ENCODE peak calls at places on chromosomes 4 and X, in eight cellular contexts. E, Q, U, G, M, K, B and Z are unnamed samples.

GRCh38 chrX:39850630-39851152 is 247.1 kb downstream of the BCOR start:
- DNase-seq in E (peak), Q (no peak), U (peak), G (no peak), M (no peak), K (no peak), B (no peak), Z (no peak)

GRCh38 chr4:3297066-3297859 is 4.4 kb downstream of the RGS12 start:
- DNase-seq in E (no peak), Q (no peak), U (no peak), G (no peak), M (no peak), K (no peak), B (no peak), Z (peak)

GRCh38 chrX:24298191-24298590 is 15.7 kb downstream of the SUPT20HL2 start:
- DNase-seq in E (no peak), Q (no peak), U (no peak), G (no peak), M (no peak), K (no peak), B (no peak), Z (no peak)

GRCh38 chr4:139511320-139511719 is 44.7 kb downstream of the SETD7 start:
- DNase-seq in E (peak), Q (no peak), U (no peak), G (no peak), M (no peak), K (no peak), B (no peak), Z (peak)

GRCh38 chr4:76305971-76306881 is at the start of gene STBD1:
- DNase-seq in E (peak), Q (no peak), U (peak), G (peak), M (peak), K (no peak), B (peak), Z (peak)

GRCh38 chrX:97168646-97169045 is 284.9 kb downstream of the RPA4 start:
- DNase-seq in E (peak), Q (no peak), U (no peak), G (no peak), M (no peak), K (no peak), B (no peak), Z (no peak)

GRCh38 chr4:23888421-23889319 is 1.2 kb downstream of the PPARGC1A start:
- DNase-seq in E (no peak), Q (no peak), U (peak), G (peak), M (peak), K (no peak), B (no peak), Z (peak)

GRCh38 chrX:120090208-120090607 is 12.7 kb upstream of the RHOXF2B start:
- DNase-seq in E (peak), Q (no peak), U (no peak), G (no peak), M (no peak), K (no peak), B (no peak), Z (no peak)

GRCh38 chrX:77527233-77528001 is 80.2 kb downstream of the FGF16 start:
- DNase-seq in E (no peak), Q (no peak), U (no peak), G (no peak), M (no peak), K (no peak), B (no peak), Z (peak)

GRCh38 chrX:44314855-44315254 is 28.6 kb downstream of the EFHC2 start:
- DNase-seq in E (peak), Q (no peak), U (no peak), G (no peak), M (no peak), K (no peak), B (no peak), Z (no peak)

GRCh38 chrX:154304901-154305300 is 9.3 kb downstream of the TKTL1 start:
- DNase-seq in E (no peak), Q (no peak), U (no peak), G (no peak), M (no peak), K (no peak), B (no peak), Z (no peak)

GRCh38 chr4:70706516-70706915 is 15.2 kb upstream of the RUFY3 start:
- DNase-seq in E (peak), Q (no peak), U (no peak), G (no peak), M (no peak), K (no peak), B (no peak), Z (no peak)

GRCh38 chrX:530726-531610 is 99.6 kb upstream of the SHOX start:
- DNase-seq in E (no peak), Q (no peak), U (no peak), G (no peak), M (no peak), K (no peak), B (no peak), Z (no peak)

GRCh38 chrX:71216446-71216845 is 6.6 kb upstream of the GJB1 start:
- DNase-seq in E (no peak), Q (no peak), U (no peak), G (no peak), M (no peak), K (no peak), B (no peak), Z (no peak)